ENCODE peak calls at places on chromosomes 16 and 17, in nine cellular contexts. B is CD8-positive, alpha-beta memory T cell; D is endothelial cell of umbilical vein; Z is heart right ventricle; N is naive thymus-derived CD4-positive, alpha-beta T cell; J is body of pancreas; K is mammary epithelial cell; M is IMR-90; P is left lung. S is an unnamed sample. For H3K4me1, the result is how much of the 10 kb centered on the place peaks cover.

GRCh38 chr16:20352615-20353014 is at the start of gene UMOD:
- DNase-seq in B (no peak), D (no peak), Z (no peak), N (no peak), J (no peak), K (no peak), M (no peak), P (no peak), S (no peak)

GRCh38 chr16:51880776-51881175 is 666.2 kb downstream of the TOX3 start:
- DNase-seq in B (no peak), D (no peak), Z (no peak), N (no peak), J (no peak), K (peak), M (peak), P (no peak), S (peak)

GRCh38 chr16:79278506-79278905 is 322.0 kb downstream of the MAF start:
- DNase-seq in B (peak), D (no peak), Z (no peak), N (peak), J (no peak), K (no peak), M (no peak), P (peak), S (no peak)

GRCh38 chr17:57879437-57880085 is 29.7 kb upstream of the MRPS23 start:
- DNase-seq in B (no peak), D (no peak), Z (no peak), N (no peak), J (no peak), K (no peak), M (no peak), P (no peak), S (no peak)

GRCh38 chr17:7992924-7993323 is 9.5 kb upstream of the GUCY2D start:
- DNase-seq in B (no peak), D (no peak), Z (no peak), N (no peak), J (no peak), K (no peak), M (no peak), P (no peak), S (no peak)

GRCh38 chr17:42406602-42407288 is 16.3 kb downstream of the CAVIN1 start:
- DNase-seq in B (no peak), D (peak), Z (no peak), N (no peak), J (no peak), K (no peak), M (no peak), P (no peak), S (no peak)

GRCh38 chr17:5128905-5129535 is 13.2 kb downstream of the USP6 start:
- DNase-seq in B (no peak), D (no peak), Z (no peak), N (peak), J (no peak), K (no peak), M (no peak), P (no peak), S (no peak)

GRCh38 chr17:33639103-33639991 is 346.3 kb upstream of the ASIC2 start:
- DNase-seq in B (no peak), D (no peak), Z (no peak), N (no peak), J (no peak), K (no peak), M (no peak), P (no peak), S (no peak)

GRCh38 chr16:69595127-69596036 is 29.6 kb downstream of the NFAT5 start:
- DNase-seq in B (no peak), D (peak), Z (no peak), N (no peak), J (no peak), K (peak), M (peak), P (no peak), S (peak)

GRCh38 chr17:74192950-74193781 is 10.3 kb upstream of the RPL38 start:
- DNase-seq in B (no peak), D (no peak), Z (no peak), N (no peak), J (peak), K (no peak), M (no peak), P (peak), S (no peak)

GRCh38 chr17:65918921-65919546 is 272.9 kb downstream of the CEP112 start:
- DNase-seq in B (no peak), D (no peak), Z (no peak), N (no peak), J (no peak), K (no peak), M (no peak), P (no peak), S (no peak)

GRCh38 chr16:28310796-28311195 is 18.5 kb downstream of the SBK1 start:
- DNase-seq in B (no peak), D (no peak), Z (no peak), N (no peak), J (no peak), K (no peak), M (no peak), P (no peak), S (no peak)

GRCh38 chr17:60151355-60151754 is 1.6 kb downstream of the CA4 start:
- DNase-seq in B (no peak), D (no peak), Z (no peak), N (no peak), J (no peak), K (no peak), M (no peak), P (no peak), S (no peak)

GRCh38 chr17:2214047-2214717 is 89.4 kb downstream of the SMG6 start:
- DNase-seq in B (no peak), D (peak), Z (peak), N (no peak), J (no peak), K (no peak), M (peak), P (peak), S (peak)

GRCh38 chr17:40984226-40984625 is at the start of gene KRT40:
- DNase-seq in B (no peak), D (no peak), Z (no peak), N (no peak), J (no peak), K (no peak), M (no peak), P (no peak), S (no peak)

GRCh38 chr16:54277845-54278703 is 8.5 kb downstream of the IRX3 start:
- DNase-seq in B (no peak), D (no peak), Z (no peak), N (no peak), J (no peak), K (no peak), M (no peak), P (peak), S (no peak)

GRCh38 chr17:56125830-56126819 is 27.1 kb upstream of the ANKFN1 start:
- DNase-seq in B (no peak), D (peak), Z (no peak), N (no peak), J (peak), K (peak), M (peak), P (no peak), S (peak)

GRCh38 chr16:57479422-57480126 is 6.7 kb downstream of the DOK4 start:
- DNase-seq in B (no peak), D (peak), Z (peak), N (no peak), J (no peak), K (peak), M (peak), P (no peak), S (peak)

GRCh38 chr17:17765921-17766320 is 70.9 kb downstream of the SREBF1 start:
- DNase-seq in B (no peak), D (no peak), Z (no peak), N (no peak), J (no peak), K (no peak), M (no peak), P (no peak), S (no peak)

GRCh38 chr17:8056232-8056975 is 17.5 kb downstream of the ALOX15B start:
- DNase-seq in B (no peak), D (peak), Z (peak), N (peak), J (no peak), K (peak), M (peak), P (peak), S (peak)

GRCh38 chr17:37699285-37699973 is 45.4 kb downstream of the HNF1B start:
- DNase-seq in B (no peak), D (no peak), Z (no peak), N (no peak), J (no peak), K (no peak), M (no peak), P (no peak), S (peak)

GRCh38 chr17:16915752-16916556 is 56.0 kb downstream of the TNFRSF13B start:
- DNase-seq in B (no peak), D (peak), Z (no peak), N (peak), J (peak), K (peak), M (peak), P (peak), S (peak)

GRCh38 chr16:84416407-84417321 is 48.3 kb downstream of the ATP2C2 start:
- DNase-seq in B (no peak), D (no peak), Z (no peak), N (no peak), J (no peak), K (no peak), M (no peak), P (no peak), S (no peak)

GRCh38 chr17:45677770-45678169 is 106.3 kb upstream of the CRHR1 start:
- DNase-seq in B (no peak), D (no peak), Z (no peak), N (no peak), J (no peak), K (peak), M (peak), P (no peak), S (no peak)

GRCh38 chr16:30009990-30010816 is 624 bp downstream of the DOC2A start:
- DNase-seq in B (no peak), D (no peak), Z (no peak), N (no peak), J (no peak), K (no peak), M (no peak), P (no peak), S (no peak)

GRCh38 chr17:21129023-21129681 is 2.4 kb downstream of the DHRS7B start:
- DNase-seq in B (no peak), D (peak), Z (peak), N (no peak), J (no peak), K (no peak), M (peak), P (no peak), S (peak)

GRCh38 chr17:49739662-49740271 is 24.2 kb downstream of the FAM117A start:
- DNase-seq in B (peak), D (peak), Z (peak), N (peak), J (peak), K (peak), M (peak), P (peak), S (no peak)

GRCh38 chr16:82655315-82655714 is 28.5 kb downstream of the CDH13 start:
- DNase-seq in B (peak), D (peak), Z (peak), N (peak), J (no peak), K (no peak), M (peak), P (no peak), S (peak)

GRCh38 chr16:82652826-82653225 is 26.1 kb downstream of the CDH13 start:
- DNase-seq in B (no peak), D (no peak), Z (no peak), N (no peak), J (no peak), K (no peak), M (no peak), P (no peak), S (no peak)

GRCh38 chr16:82655720-82656500 is 29.1 kb downstream of the CDH13 start:
- DNase-seq in B (no peak), D (no peak), Z (no peak), N (no peak), J (no peak), K (no peak), M (no peak), P (no peak), S (no peak)

GRCh38 chr16:82651921-82652601 is 25.3 kb downstream of the CDH13 start:
- DNase-seq in B (no peak), D (no peak), Z (no peak), N (no peak), J (no peak), K (no peak), M (no peak), P (no peak), S (no peak)

DNA sequence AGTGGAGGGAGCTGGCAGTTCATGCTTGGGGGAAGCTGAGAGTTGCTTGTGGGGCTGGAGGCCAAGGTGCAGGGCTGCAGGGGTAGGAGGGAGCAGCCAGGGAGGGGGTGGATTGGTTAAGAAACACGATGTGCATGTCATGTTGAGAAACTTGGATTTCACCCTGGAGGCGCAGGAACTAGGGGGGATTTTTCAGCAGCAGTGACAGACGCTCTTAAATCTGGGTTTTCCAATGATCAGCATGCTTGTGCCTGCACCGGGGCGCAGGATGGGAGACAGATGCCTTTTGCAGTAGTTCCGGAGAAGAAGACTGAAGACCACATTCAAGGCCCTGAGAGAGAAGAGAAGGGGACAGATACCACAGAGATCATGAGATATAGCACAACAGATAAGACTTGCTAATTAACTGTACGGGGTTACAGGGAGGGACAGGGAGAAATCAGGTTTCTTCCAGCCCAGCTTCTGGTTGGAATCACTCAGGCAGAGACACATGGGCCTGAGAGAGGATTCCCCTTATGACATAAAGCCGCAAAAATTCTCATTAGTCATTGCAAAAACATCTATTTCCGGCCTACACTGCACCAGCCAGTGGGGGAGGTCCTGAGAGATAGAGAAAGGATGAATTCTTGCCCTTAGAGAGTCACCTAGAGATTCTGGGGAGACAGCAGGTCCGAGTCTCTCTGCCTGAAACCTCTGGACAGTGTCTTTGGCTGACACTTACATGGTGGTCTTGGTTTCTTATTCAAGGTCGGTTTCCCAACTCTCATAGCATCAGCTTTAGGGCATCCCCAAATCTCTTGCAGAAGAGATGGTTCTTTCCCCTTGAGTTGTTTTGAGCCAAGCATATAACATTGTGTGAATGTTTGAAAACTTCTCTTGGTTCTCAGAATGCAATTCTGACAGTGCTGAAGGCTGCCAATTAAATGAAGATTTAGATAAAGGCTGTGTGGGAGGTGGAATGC is 27.1 kb downstream of the CDH13 start:
- DNase-seq in B (peak), D (peak), Z (no peak), N (peak), J (no peak), K (peak), M (peak), P (no peak), S (peak)
- H3K4me1 ChIP-seq in B (half or more), D (half or more), Z (half or more), N (half or more), J (under half), K (half or more), M (under half), P (under half), S (under half)

DNA sequence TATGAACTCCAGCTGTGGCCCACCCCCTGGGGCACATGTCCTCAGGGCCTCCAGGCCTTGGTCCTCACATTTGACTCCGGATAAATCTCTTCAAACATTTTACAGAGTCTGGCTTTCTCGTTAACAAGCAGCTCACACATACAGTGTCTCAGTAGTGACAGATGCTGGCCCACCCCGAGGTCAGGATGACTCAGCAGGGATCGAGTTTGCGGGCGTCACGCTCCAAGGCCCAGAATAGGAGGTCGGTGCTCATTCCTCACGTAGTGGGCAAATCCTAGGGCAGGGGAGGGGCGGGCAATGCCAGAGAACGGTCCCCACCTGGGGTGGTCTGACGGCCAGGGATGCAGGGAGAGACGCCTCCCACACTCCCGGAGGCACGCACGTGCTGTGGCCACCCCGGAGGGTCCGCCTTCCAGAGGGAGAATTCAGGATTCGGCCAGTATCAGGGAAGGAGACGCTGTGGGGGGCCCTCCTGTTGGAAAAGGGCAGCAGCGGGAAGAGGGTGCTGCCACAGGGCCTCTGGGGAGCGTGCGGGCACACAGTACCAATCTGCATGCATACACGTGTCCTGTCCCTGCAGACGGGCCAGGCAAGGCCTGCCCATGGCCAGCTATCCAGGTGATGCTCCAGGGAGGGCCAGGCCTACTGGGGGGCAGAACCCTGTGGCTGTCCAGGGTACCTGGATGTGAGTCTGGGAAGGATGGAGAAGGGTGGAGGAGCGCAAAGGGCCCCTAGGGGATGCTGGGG is 8.6 kb downstream of the SLC7A5 start:
- DNase-seq in B (no peak), D (peak), Z (no peak), N (no peak), J (no peak), K (no peak), M (peak), P (no peak), S (peak)
- H3K4me1 ChIP-seq in B (under half), D (under half), Z (under half), N (under half), J (under half), K (half or more), M (under half), P (under half), S (under half)

DNA sequence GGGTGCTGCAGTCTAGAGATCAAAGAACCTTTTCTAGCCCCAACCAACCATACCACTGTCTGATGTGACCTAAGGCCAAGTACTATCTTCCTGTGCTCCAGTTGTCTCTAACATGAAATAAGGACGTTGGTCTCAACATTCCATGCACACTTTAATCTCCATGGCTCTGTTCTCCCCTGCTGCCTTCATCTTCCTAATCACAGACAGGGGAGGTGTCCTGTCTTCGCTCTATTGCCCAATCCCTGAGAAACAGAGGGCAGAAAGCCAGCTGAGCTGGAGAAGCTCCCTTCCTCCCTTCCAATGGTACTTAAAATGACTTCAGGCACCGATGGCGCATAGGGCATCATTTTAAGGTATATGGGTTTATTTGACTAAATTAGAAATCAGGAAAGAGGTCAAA is 148.9 kb upstream of the GNAO1 start:
- DNase-seq in B (no peak), D (no peak), Z (no peak), N (no peak), J (no peak), K (no peak), M (no peak), P (no peak), S (no peak)
- H3K4me1 ChIP-seq in B (under half), D (under half), Z (under half), N (under half), J (under half), K (under half), M (under half), P (under half), S (under half)

DNA sequence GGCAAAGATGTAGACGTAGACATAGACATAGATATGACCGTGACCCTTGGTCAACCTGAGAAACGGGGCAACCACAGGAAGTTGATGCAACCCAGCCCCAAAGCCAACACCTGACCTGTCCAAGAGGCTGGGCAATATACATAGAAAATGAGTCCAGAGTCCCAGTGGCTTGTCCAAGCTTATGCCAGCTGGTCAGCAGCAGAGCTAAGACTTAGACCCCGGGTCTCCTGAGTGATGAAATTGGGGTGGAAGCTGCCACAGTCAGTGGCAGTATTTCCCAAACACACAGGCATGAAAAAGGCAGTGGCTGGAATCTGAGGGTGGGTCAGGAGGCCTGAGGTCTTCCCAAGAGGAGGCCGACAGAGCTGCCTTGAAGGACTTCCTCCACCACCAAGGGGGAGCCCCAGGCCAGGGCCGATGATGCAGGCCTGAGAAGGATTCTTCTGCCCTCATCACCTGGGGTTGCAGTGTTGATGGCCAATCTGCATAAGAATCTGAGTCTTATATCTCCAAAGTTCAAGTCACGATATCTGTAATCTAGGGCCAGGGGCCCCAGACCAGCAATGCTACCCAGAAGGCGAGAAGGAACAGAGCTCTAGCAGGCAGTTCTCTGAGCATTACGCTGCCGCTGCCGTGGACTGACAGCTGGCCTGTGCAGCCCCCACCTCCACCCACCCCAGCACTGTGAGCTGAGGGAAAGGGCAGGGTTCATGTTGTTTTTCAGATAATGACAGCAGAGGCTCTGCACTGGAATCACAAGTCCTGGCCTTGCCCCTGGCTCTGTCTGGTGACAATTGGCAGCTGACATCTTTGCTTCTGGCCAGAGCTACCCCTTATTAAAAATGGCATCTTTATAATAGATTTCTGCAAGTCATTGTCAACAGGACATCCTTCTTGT is 72.7 kb downstream of the GNAO1 start:
- DNase-seq in B (no peak), D (no peak), Z (peak), N (no peak), J (no peak), K (no peak), M (no peak), P (no peak), S (no peak)
- H3K4me1 ChIP-seq in B (under half), D (under half), Z (under half), N (under half), J (under half), K (under half), M (under half), P (under half), S (under half)